ENCODE peak calls at places on chromosome 17, in seven cellular contexts. One of them, this sample, is unnamed.

GRCh38 chr17:61460796-61461585 is 8.8 kb downstream of the TBX4 start:
- DNase-seq in AG10803: no peak
- DNase-seq in RWPE1: no peak
- DNase-seq in right atrium auricular region: no peak
- DNase-seq in AG04449: no peak
- DNase-seq in fibroblast of mammary gland: no peak
- DNase-seq in MM.1S: no peak
- DNase-seq in this sample: no peak

GRCh38 chr17:18992454-18993130 is 12.0 kb downstream of the FAM83G start:
- DNase-seq in MM.1S: peak
- DNase-seq in AG04449: no peak
- DNase-seq in fibroblast of mammary gland: no peak
- DNase-seq in AG10803: no peak
- DNase-seq in RWPE1: no peak
- DNase-seq in right atrium auricular region: no peak
- DNase-seq in this sample: no peak

GRCh38 chr17:29949708-29950107 is 8.3 kb downstream of the EFCAB5 start:
- DNase-seq in fibroblast of mammary gland: no peak
- DNase-seq in right atrium auricular region: no peak
- DNase-seq in AG10803: no peak
- DNase-seq in AG04449: no peak
- DNase-seq in RWPE1: no peak
- DNase-seq in MM.1S: no peak
- DNase-seq in this sample: no peak

GRCh38 chr17:77620282-77620681 is 338.2 kb upstream of the TNRC6C start:
- DNase-seq in RWPE1: no peak
- DNase-seq in MM.1S: no peak
- DNase-seq in fibroblast of mammary gland: no peak
- DNase-seq in right atrium auricular region: no peak
- DNase-seq in AG10803: no peak
- DNase-seq in AG04449: no peak
- DNase-seq in this sample: no peak

GRCh38 chr17:65066858-65067257 is 10.3 kb upstream of the GNA13 start:
- DNase-seq in AG10803: no peak
- DNase-seq in MM.1S: no peak
- DNase-seq in RWPE1: no peak
- DNase-seq in AG04449: no peak
- DNase-seq in right atrium auricular region: no peak
- DNase-seq in fibroblast of mammary gland: no peak
- DNase-seq in this sample: no peak

GRCh38 chr17:4479340-4479981 is 19.2 kb upstream of the SPNS2 start:
- DNase-seq in AG10803: no peak
- DNase-seq in RWPE1: no peak
- DNase-seq in MM.1S: no peak
- DNase-seq in AG04449: no peak
- DNase-seq in fibroblast of mammary gland: no peak
- DNase-seq in right atrium auricular region: no peak
- DNase-seq in this sample: no peak

GRCh38 chr17:39683295-39683939 is 4.4 kb downstream of the PGAP3 start:
- DNase-seq in fibroblast of mammary gland: no peak
- DNase-seq in MM.1S: no peak
- DNase-seq in AG10803: no peak
- DNase-seq in right atrium auricular region: no peak
- DNase-seq in RWPE1: no peak
- DNase-seq in AG04449: no peak
- DNase-seq in this sample: no peak

GRCh38 chr17:31510273-31511175 is 119.0 kb downstream of the RAB11FIP4 start:
- DNase-seq in AG04449: no peak
- DNase-seq in fibroblast of mammary gland: no peak
- DNase-seq in AG10803: no peak
- DNase-seq in RWPE1: no peak
- DNase-seq in MM.1S: no peak
- DNase-seq in right atrium auricular region: no peak
- DNase-seq in this sample: no peak

GRCh38 chr17:17760872-17761550 is 75.8 kb downstream of the SREBF1 start:
- DNase-seq in AG04449: no peak
- DNase-seq in right atrium auricular region: no peak
- DNase-seq in RWPE1: no peak
- DNase-seq in AG10803: no peak
- DNase-seq in fibroblast of mammary gland: no peak
- DNase-seq in MM.1S: no peak
- DNase-seq in this sample: no peak

GRCh38 chr17:10050597-10051101 is 145.6 kb upstream of the RCVRN start:
- DNase-seq in MM.1S: peak
- DNase-seq in AG04449: no peak
- DNase-seq in RWPE1: no peak
- DNase-seq in right atrium auricular region: no peak
- DNase-seq in fibroblast of mammary gland: peak
- DNase-seq in AG10803: peak
- DNase-seq in this sample: peak

GRCh38 chr17:80034977-80035686 is 540 bp downstream of the TBC1D16 start:
- DNase-seq in right atrium auricular region: no peak
- DNase-seq in MM.1S: no peak
- DNase-seq in AG04449: no peak
- DNase-seq in fibroblast of mammary gland: peak
- DNase-seq in RWPE1: peak
- DNase-seq in AG10803: peak
- DNase-seq in this sample: peak

GRCh38 chr17:80034654-80034976 is 1.1 kb downstream of the TBC1D16 start:
- DNase-seq in fibroblast of mammary gland: no peak
- DNase-seq in MM.1S: no peak
- DNase-seq in AG10803: no peak
- DNase-seq in AG04449: no peak
- DNase-seq in RWPE1: no peak
- DNase-seq in right atrium auricular region: no peak
- DNase-seq in this sample: no peak

GRCh38 chr17:80035687-80035936 is at the start of gene TBC1D16:
- DNase-seq in RWPE1: no peak
- DNase-seq in right atrium auricular region: no peak
- DNase-seq in fibroblast of mammary gland: no peak
- DNase-seq in MM.1S: no peak
- DNase-seq in AG04449: no peak
- DNase-seq in AG10803: no peak
- DNase-seq in this sample: no peak

GRCh38 chr17:80032614-80033171 is 3.0 kb downstream of the TBC1D16 start:
- DNase-seq in MM.1S: no peak
- DNase-seq in AG04449: no peak
- DNase-seq in right atrium auricular region: no peak
- DNase-seq in fibroblast of mammary gland: no peak
- DNase-seq in RWPE1: no peak
- DNase-seq in AG10803: no peak
- DNase-seq in this sample: no peak

DNA sequence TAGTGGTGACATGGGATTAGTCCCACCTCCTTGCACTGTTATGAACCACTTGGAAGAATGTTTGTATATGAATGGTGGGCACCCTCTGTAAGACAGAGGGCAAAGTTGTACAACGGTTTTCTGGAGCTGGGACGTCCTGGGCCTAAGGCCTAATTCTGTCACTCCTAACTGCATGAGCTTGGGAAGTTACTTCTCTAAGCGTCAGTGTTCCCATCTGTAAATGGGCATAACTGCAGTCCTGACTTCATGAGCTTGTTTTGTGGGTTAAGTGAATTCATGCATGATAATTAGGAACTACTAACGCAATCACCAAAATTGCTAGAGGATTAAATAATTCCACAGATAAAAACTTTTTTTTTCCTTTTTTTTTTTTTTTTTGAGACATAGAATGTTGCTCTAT is 1.8 kb downstream of the TBC1D16 start:
- DNase-seq in MM.1S: no peak
- DNase-seq in AG04449: no peak
- DNase-seq in right atrium auricular region: no peak
- DNase-seq in fibroblast of mammary gland: no peak
- DNase-seq in RWPE1: no peak
- DNase-seq in AG10803: no peak
- DNase-seq in this sample: no peak
- TF ChIP-seq CTCF in MM.1S: no peak
- TF ChIP-seq CTCF in AG04449: no peak
- TF ChIP-seq CTCF in right atrium auricular region: no peak
- TF ChIP-seq CTCF in fibroblast of mammary gland: no peak
- TF ChIP-seq CTCF in RWPE1: no peak
- TF ChIP-seq CTCF in AG10803: no peak
- TF ChIP-seq CTCF in this sample: no peak

GRCh38 chr17:63526861-63527260 is 3.7 kb downstream of the KCNH6 start:
- DNase-seq in right atrium auricular region: no peak
- DNase-seq in fibroblast of mammary gland: no peak
- DNase-seq in AG10803: no peak
- DNase-seq in RWPE1: no peak
- DNase-seq in MM.1S: no peak
- DNase-seq in AG04449: no peak
- DNase-seq in this sample: no peak

GRCh38 chr17:63530557-63531021 is 7.4 kb downstream of the KCNH6 start:
- DNase-seq in fibroblast of mammary gland: no peak
- DNase-seq in RWPE1: no peak
- DNase-seq in MM.1S: no peak
- DNase-seq in right atrium auricular region: no peak
- DNase-seq in AG10803: no peak
- DNase-seq in AG04449: no peak
- DNase-seq in this sample: no peak

GRCh38 chr17:63528183-63528582 is 5.0 kb downstream of the KCNH6 start:
- DNase-seq in AG04449: no peak
- DNase-seq in RWPE1: no peak
- DNase-seq in fibroblast of mammary gland: no peak
- DNase-seq in MM.1S: no peak
- DNase-seq in right atrium auricular region: no peak
- DNase-seq in AG10803: no peak
- DNase-seq in this sample: no peak

GRCh38 chr17:63531022-63531965 is 8.1 kb downstream of the KCNH6 start:
- DNase-seq in RWPE1: no peak
- DNase-seq in MM.1S: no peak
- DNase-seq in right atrium auricular region: no peak
- DNase-seq in fibroblast of mammary gland: peak
- DNase-seq in AG10803: peak
- DNase-seq in AG04449: no peak
- DNase-seq in this sample: no peak

DNA sequence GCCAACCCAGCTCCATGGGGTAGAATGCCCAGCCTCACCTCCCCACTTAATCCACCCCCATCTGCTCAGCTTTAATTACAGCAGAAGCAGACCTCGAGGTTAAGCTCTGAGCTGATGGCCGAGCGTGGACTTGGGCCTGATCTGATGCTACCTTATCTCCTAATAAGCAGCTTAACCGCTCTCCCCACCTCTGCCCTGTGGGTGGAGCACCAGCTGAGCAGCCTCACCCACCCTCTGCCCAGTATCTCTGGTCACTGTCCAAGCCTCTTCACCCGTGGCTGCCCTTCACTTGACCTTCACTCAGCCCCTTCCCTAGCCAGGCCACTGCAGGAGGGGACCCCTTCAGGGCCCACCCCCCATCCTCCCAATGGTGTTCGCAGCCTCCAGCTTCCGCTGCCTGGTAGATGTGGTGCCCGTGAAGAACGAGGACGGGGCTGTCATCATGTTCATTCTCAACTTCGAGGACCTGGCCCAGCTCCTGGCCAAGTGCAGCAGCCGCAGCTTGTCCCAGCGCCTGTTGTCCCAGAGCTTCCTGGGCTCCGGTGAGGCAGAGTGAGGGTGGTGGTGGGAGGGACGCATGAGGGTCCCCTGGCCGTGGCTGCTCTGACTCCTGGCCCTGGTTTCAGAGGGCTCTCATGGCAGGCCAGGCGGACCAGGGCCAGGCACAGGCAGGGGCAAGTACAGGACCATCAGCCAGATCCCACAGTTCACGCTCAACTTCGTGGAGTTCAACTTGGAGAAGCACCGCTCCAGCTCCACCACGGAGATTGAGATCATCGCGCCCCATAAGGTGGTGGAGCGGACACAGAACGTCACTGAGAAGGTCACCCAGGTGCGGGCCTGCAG is 6.8 kb downstream of the KCNH6 start:
- DNase-seq in right atrium auricular region: no peak
- DNase-seq in AG10803: no peak
- DNase-seq in fibroblast of mammary gland: no peak
- DNase-seq in MM.1S: no peak
- DNase-seq in AG04449: no peak
- DNase-seq in RWPE1: no peak
- DNase-seq in this sample: no peak
- TF ChIP-seq CTCF in right atrium auricular region: no peak
- TF ChIP-seq CTCF in AG10803: no peak
- TF ChIP-seq CTCF in fibroblast of mammary gland: no peak
- TF ChIP-seq CTCF in MM.1S: no peak
- TF ChIP-seq CTCF in AG04449: no peak
- TF ChIP-seq CTCF in RWPE1: no peak
- TF ChIP-seq CTCF in this sample: no peak

DNA sequence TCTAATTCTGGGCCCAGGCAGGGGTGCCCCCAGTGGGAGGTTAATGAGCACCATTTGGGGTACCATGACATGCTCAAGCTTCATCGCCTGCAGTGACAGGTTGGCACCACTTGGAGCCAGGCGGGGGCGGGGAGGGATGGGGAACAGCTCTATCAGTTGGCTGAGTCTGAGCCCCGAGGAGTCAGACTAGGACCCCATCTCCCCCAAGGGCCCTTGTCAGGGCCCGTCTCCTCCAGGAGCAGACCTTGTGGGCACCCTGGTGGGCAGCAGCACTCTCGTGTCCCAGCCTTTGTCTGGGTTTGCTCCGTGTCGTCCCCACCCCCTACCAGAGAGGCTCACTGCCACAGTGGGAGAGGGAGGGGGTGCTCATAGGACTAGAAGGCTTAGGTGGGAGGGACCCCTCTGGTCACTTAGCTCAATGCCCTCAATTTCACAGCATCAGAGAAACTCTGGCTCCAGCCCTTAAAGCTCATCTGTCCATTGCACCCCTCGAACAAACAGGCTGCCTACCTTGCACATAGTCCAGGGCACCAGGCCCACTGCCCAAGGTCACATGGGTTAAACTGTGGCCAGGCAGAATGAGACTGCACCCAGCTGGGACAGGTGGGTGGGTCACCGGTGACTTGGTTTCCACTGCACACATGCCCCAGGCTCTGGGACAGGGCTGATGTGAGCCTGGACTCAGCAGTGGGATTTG is 4.1 kb downstream of the PPP1R9B start:
- DNase-seq in right atrium auricular region: no peak
- DNase-seq in fibroblast of mammary gland: no peak
- DNase-seq in MM.1S: no peak
- DNase-seq in RWPE1: no peak
- DNase-seq in AG04449: no peak
- DNase-seq in AG10803: no peak
- DNase-seq in this sample: no peak
- TF ChIP-seq CTCF in right atrium auricular region: no peak
- TF ChIP-seq CTCF in fibroblast of mammary gland: no peak
- TF ChIP-seq CTCF in MM.1S: peak
- TF ChIP-seq CTCF in RWPE1: peak
- TF ChIP-seq CTCF in AG04449: no peak
- TF ChIP-seq CTCF in AG10803: peak
- TF ChIP-seq CTCF in this sample: no peak

DNA sequence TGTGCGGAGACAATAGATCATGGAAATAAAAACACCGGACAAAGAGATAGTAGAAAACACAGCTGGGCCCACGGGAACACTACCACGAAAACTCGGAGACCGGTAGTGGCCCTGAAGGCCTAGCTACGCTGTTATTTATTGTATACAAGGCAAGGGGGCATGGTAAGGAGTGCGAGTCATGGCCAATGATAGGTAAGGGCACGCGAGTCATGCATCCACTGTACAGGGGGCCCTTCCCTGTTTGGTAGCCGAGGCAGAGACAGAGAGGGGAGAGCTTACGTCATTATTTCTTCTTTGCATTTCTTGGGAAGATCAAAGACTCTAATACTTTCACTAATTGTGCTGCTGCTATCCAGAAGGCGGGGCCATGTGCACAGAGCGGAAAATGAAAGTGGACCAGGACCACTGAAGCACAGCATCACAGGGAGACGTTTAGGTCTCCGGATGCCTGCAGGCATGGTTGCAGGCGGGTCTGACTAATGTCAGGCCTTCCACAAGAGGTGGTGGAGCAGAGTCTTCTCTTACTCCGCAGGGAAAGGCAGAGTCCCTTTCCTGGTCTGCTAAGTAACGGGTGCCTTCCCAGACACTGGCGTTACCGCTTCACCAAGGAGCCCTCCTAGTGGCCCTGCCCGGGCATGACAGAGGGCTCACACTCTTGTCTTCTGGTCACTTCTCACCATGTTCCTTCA is 74.4 kb upstream of the ARL4D start:
- DNase-seq in AG04449: no peak
- DNase-seq in RWPE1: no peak
- DNase-seq in AG10803: peak
- DNase-seq in right atrium auricular region: no peak
- DNase-seq in fibroblast of mammary gland: no peak
- DNase-seq in MM.1S: peak
- DNase-seq in this sample: no peak
- TF ChIP-seq CTCF in AG04449: no peak
- TF ChIP-seq CTCF in RWPE1: no peak
- TF ChIP-seq CTCF in AG10803: peak
- TF ChIP-seq CTCF in right atrium auricular region: no peak
- TF ChIP-seq CTCF in fibroblast of mammary gland: no peak
- TF ChIP-seq CTCF in MM.1S: peak
- TF ChIP-seq CTCF in this sample: no peak